ENCODE peak calls at places on chromosomes 1 and 21, in eight cellular contexts. S is neural progenitor cell, Q is fibroblast of the aortic adventitia, M is Calu3, F is foreskin keratinocyte, J is fibroblast of lung, H is progenitor cell of endocrine pancreas, Y is K562. U is an unnamed sample.

GRCh38 chr1:73770109-73770905 is 427.7 kb downstream of the LRRIQ3 start:
- DNase-seq in S (no peak), Q (no peak), M (no peak), F (no peak), J (no peak), H (no peak), Y (no peak), U (no peak)

GRCh38 chr1:16112558-16113555 is 39.4 kb upstream of the FAM131C start:
- DNase-seq in S (peak; percentile 62), Q (peak; percentile 17), M (peak; percentile 34), F (no peak), J (no peak), H (peak; percentile 62), Y (no peak), U (no peak)

GRCh38 chr21:15552914-15553491 is 176.8 kb upstream of the USP25 start:
- DNase-seq in S (no peak), Q (peak; percentile 40), M (no peak), F (no peak), J (peak; percentile 8), H (no peak), Y (no peak), U (no peak)

GRCh38 chr1:168114845-168115244 is 21.9 kb downstream of the GPR161 start:
- DNase-seq in S (no peak), Q (no peak), M (no peak), F (no peak), J (no peak), H (no peak), Y (no peak), U (no peak)

GRCh38 chr1:193103759-193104495 is 1.3 kb downstream of the GLRX2 start:
- DNase-seq in S (no peak), Q (peak; percentile 27), M (no peak), F (no peak), J (peak; percentile 17), H (no peak), Y (no peak), U (no peak)

GRCh38 chr1:91789273-91789997 is 96.5 kb downstream of the TGFBR3 start:
- DNase-seq in S (no peak), Q (no peak), M (no peak), F (no peak), J (no peak), H (no peak), Y (no peak), U (no peak)

GRCh38 chr1:65165269-65166002 is 17.4 kb downstream of the AK4 start:
- DNase-seq in S (no peak), Q (no peak), M (no peak), F (no peak), J (no peak), H (no peak), Y (peak; percentile 60), U (no peak)

GRCh38 chr1:48532976-48533375 is 61.0 kb upstream of the SPATA6 start:
- DNase-seq in S (peak; percentile 30), Q (no peak), M (no peak), F (no peak), J (no peak), H (no peak), Y (no peak), U (no peak)

GRCh38 chr21:37921091-37921490 is 4.8 kb upstream of the KCNJ6 start:
- DNase-seq in S (no peak), Q (peak; percentile 7), M (no peak), F (no peak), J (no peak), H (no peak), Y (no peak), U (no peak)

GRCh38 chr1:200659269-200659668 is 10.4 kb downstream of the DDX59 start:
- DNase-seq in S (no peak), Q (no peak), M (no peak), F (peak; percentile 99), J (no peak), H (no peak), Y (no peak), U (no peak)

GRCh38 chr21:44955141-44955802 is 15.4 kb downstream of the SLX9 start:
- DNase-seq in S (no peak), Q (no peak), M (no peak), F (no peak), J (peak; percentile 41), H (no peak), Y (no peak), U (no peak)

GRCh38 chr1:58848818-58849411 is 65.1 kb upstream of the JUN start:
- DNase-seq in S (peak; percentile 13), Q (peak; percentile 99), M (peak; percentile 90), F (peak; percentile 100), J (peak; percentile 94), H (no peak), Y (peak; percentile 28), U (no peak)

GRCh38 chr1:153679337-153680119 is 1.0 kb downstream of the NPR1 start:
- DNase-seq in S (peak; percentile 70), Q (no peak), M (peak; percentile 28), F (no peak), J (no peak), H (peak; percentile 46), Y (no peak), U (no peak)
- TF ChIP-seq CTCF in S (peak; percentile 35), Q (peak; percentile 10), M (peak; percentile 47), F (no peak), J (no peak), H (peak; percentile 39), Y (no peak), U (peak; percentile 20)

DNA sequence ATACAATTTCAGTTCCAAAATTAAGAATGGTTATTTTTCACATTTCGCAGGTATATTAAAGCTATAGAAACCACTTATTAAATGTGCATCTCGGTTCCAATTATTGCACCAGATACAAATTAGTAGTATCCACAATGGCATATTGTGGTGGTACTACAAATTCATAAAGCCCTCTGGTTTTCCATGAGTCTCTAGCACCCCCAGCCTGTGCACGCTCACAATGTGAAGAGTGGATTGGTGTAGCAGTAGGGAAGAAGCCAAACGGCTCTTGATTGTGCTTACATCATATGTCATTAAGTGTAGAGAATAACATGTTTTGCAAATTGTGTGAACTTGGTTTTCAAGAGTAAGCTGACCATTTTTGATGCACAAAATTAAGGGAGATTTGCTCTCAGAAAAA is 1.9 kb upstream of the BRINP3 start:
- DNase-seq in S (peak; percentile 44), Q (no peak), M (no peak), F (no peak), J (no peak), H (no peak), Y (no peak), U (no peak)
- TF ChIP-seq CTCF in S (peak; percentile 26), Q (no peak), M (no peak), F (no peak), J (no peak), H (no peak), Y (no peak), U (no peak)

GRCh38 chr1:79587229-79587628 is 580.7 kb upstream of the ADGRL4 start:
- DNase-seq in S (no peak), Q (peak; percentile 52), M (no peak), F (no peak), J (peak; percentile 27), H (no peak), Y (no peak), U (no peak)
- TF ChIP-seq CTCF in S (no peak), Q (no peak), M (no peak), F (peak; percentile 16), J (no peak), H (no peak), Y (no peak), U (no peak)

GRCh38 chr21:39531777-39532333 is 80.1 kb downstream of the SH3BGR start:
- DNase-seq in S (no peak), Q (no peak), M (no peak), F (no peak), J (no peak), H (no peak), Y (no peak), U (no peak)
- TF ChIP-seq CTCF in S (no peak), Q (no peak), M (no peak), F (no peak), J (no peak), H (no peak), Y (no peak), U (no peak)

DNA sequence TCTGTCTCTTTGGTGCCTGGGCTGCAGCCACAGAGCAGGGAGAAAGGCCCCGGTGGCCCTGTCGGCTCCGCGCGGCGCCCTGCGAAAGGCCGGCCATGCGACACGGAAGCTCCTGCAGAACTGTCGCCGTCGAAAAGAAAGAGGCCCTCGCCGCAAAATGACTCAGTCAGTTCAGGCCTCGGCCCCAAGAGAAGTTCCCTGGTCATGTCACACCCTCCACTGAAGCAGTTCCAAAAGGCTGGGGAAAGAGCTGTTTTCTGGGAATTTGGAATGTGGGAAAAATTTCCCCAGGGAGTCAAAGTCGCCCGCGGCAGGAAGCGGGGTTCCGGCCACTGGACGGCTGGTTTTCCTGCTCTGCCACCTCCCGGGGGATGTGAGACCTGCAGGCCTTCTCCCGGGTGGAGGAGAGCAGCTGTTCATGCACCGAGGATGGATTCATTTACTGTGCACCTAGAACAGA is 115.8 kb upstream of the ZNF678 start:
- DNase-seq in S (peak; percentile 49), Q (peak; percentile 29), M (peak; percentile 57), F (no peak), J (peak; percentile 30), H (peak; percentile 36), Y (no peak), U (no peak)
- TF ChIP-seq CTCF in S (peak; percentile 50), Q (peak; percentile 52), M (peak; percentile 20), F (peak; percentile 59), J (peak; percentile 53), H (peak; percentile 55), Y (peak; percentile 8), U (no peak)

DNA sequence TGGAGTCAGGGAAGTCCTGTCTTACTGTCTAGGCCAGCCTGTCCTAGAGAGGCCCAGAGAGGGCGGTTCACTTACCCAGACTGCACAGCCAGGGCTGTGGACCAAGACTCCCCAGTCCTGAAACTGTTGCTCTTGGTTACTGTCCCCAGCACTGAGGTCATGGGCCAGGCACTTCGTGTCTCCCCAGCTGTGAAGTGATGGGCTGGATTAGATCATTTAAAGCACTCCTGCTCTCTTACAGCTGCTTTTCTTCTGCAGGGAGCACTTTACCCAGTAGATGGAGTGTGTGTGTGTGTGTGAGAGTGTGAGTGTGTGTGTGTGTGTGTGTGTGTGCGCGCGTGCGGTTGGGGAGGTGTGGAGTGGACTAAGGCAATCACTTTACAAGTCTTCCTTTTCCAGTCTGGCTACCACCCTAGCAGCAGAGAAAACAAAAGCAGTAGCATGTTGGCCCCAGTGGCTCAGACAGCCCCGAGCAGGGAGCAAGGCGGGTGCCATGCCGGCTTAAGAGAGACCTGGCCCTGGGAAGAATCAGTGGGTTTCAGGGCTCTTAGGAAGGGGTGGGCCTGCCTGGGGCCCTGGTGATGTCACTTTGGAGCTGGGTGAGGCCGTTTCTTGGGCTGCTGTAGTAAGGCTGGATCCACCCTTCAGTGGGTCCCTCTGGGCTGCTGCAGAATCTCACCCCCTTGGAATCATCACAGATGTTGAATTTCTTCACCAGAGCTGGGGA is 2.4 kb downstream of the SPSB1 start:
- DNase-seq in S (no peak), Q (peak; percentile 79), M (no peak), F (peak; percentile 56), J (peak; percentile 83), H (no peak), Y (no peak), U (peak; percentile 30)
- TF ChIP-seq CTCF in S (no peak), Q (peak; percentile 25), M (no peak), F (peak; percentile 57), J (peak; percentile 37), H (no peak), Y (peak; percentile 22), U (no peak)